ENCODE peak calls at places on chromosomes 16 and 17, in five cellular contexts. S, R, E, T and K are unnamed samples.

GRCh38 chr17:73255671-73256181 is 6.0 kb downstream of the CPSF4L start:
- DNase-seq in S (no peak), R (peak), E (no peak), T (peak), K (no peak)

GRCh38 chr16:324451-325334 is 27.8 kb downstream of the AXIN1 start:
- DNase-seq in S (no peak), R (no peak), E (no peak), T (no peak), K (no peak)

GRCh38 chr16:69322343-69322742 is 8.0 kb downstream of the PDF start:
- DNase-seq in S (no peak), R (no peak), E (no peak), T (no peak), K (no peak)

GRCh38 chr16:10039220-10040096 is 142.8 kb downstream of the GRIN2A start:
- DNase-seq in S (no peak), R (no peak), E (no peak), T (peak), K (peak)

GRCh38 chr16:50667497-50668367 is 13.4 kb downstream of the SNX20 start:
- DNase-seq in S (no peak), R (no peak), E (no peak), T (no peak), K (no peak)

GRCh38 chr17:80941171-80941570 is 50.5 kb upstream of the CHMP6 start:
- DNase-seq in S (no peak), R (no peak), E (no peak), T (no peak), K (no peak)

GRCh38 chr16:31213877-31214704 is at the start of gene TRIM72:
- DNase-seq in S (no peak), R (no peak), E (no peak), T (no peak), K (no peak)

GRCh38 chr17:82892869-82893565 is 53.2 kb upstream of the ZNF750 start:
- DNase-seq in S (no peak), R (peak), E (no peak), T (no peak), K (no peak)

GRCh38 chr16:9138731-9139501 is 47.5 kb downstream of the HAPSTR1 start:
- DNase-seq in S (no peak), R (peak), E (peak), T (peak), K (peak)

GRCh38 chr17:62792122-62792800 is 15.9 kb downstream of the MARCHF10 start:
- DNase-seq in S (peak), R (no peak), E (no peak), T (peak), K (peak)

GRCh38 chr16:55048745-55049144 is 118.1 kb downstream of the IRX5 start:
- DNase-seq in S (no peak), R (no peak), E (peak), T (no peak), K (no peak)

GRCh38 chr17:784143-784542 is 2.0 kb downstream of the MRM3 start:
- DNase-seq in S (no peak), R (no peak), E (no peak), T (no peak), K (no peak)

GRCh38 chr16:48444574-48444973 is 59.4 kb upstream of the SIAH1 start:
- DNase-seq in S (peak), R (no peak), E (peak), T (peak), K (peak)

GRCh38 chr17:41617136-41617535 is 4.6 kb upstream of the KRT16 start:
- DNase-seq in S (no peak), R (no peak), E (no peak), T (no peak), K (no peak)

GRCh38 chr16:14955546-14956231 is 18.4 kb downstream of the NPIPA1 start:
- DNase-seq in S (no peak), R (no peak), E (no peak), T (no peak), K (no peak)

GRCh38 chr17:82065638-82066303 is at the start of gene DUS1L:
- DNase-seq in S (no peak), R (peak), E (no peak), T (peak), K (peak)

GRCh38 chr17:50845260-50846147 is 10.1 kb downstream of the WFIKKN2 start:
- DNase-seq in S (no peak), R (no peak), E (no peak), T (peak), K (peak)

GRCh38 chr16:77863250-77863649 is 74.9 kb downstream of the VAT1L start:
- DNase-seq in S (no peak), R (no peak), E (no peak), T (no peak), K (no peak)

GRCh38 chr16:4488486-4488967 is 12.3 kb downstream of the HMOX2 start:
- DNase-seq in S (no peak), R (no peak), E (no peak), T (peak), K (no peak)

GRCh38 chr16:86243123-86243473 is 267.2 kb upstream of the FOXF1 start:
- DNase-seq in S (no peak), R (no peak), E (peak), T (no peak), K (no peak)

GRCh38 chr17:21399476-21400203 is 23.5 kb downstream of the KCNJ12 start:
- DNase-seq in S (no peak), R (no peak), E (no peak), T (no peak), K (no peak)

GRCh38 chr17:31530391-31530990 is 139.0 kb downstream of the RAB11FIP4 start:
- DNase-seq in S (no peak), R (no peak), E (no peak), T (no peak), K (no peak)

GRCh38 chr17:41404024-41404651 is 6.7 kb upstream of the KRT31 start:
- DNase-seq in S (peak), R (peak), E (no peak), T (peak), K (peak)

GRCh38 chr16:13919330-13919682 is 648 bp upstream of the ERCC4 start:
- DNase-seq in S (peak), R (no peak), E (no peak), T (no peak), K (peak)

GRCh38 chr17:9195961-9196668 is 174.8 kb downstream of the NTN1 start:
- DNase-seq in S (no peak), R (no peak), E (no peak), T (no peak), K (no peak)

GRCh38 chr16:62477796-62478195 is 441.6 kb upstream of the CDH8 start:
- DNase-seq in S (no peak), R (no peak), E (no peak), T (no peak), K (no peak)

GRCh38 chr17:55086635-55087058 is 118.1 kb downstream of the STXBP4 start:
- DNase-seq in S (peak), R (no peak), E (no peak), T (peak), K (peak)

GRCh38 chr17:81150379-81151038 is 14.8 kb upstream of the PVALEF start:
- DNase-seq in S (no peak), R (no peak), E (peak), T (no peak), K (no peak)

GRCh38 chr16:1691276-1691675 is 13.2 kb downstream of the JPT2 start:
- DNase-seq in S (no peak), R (no peak), E (no peak), T (peak), K (no peak)